ENCODE peak calls at places on chromosomes 6 and 20, in five cellular contexts. N is OCI-LY7, C is stomach, L is PC-3, E is heart right ventricle. H is an unnamed sample.

GRCh38 chr6:53294095-53294494 is 54.7 kb downstream of the ELOVL5 start:
- DNase-seq in L (no peak), C (no peak), E (no peak), N (peak), H (no peak)

GRCh38 chr20:53594068-53595017 is 704 bp upstream of the ZNF217 start:
- DNase-seq in E (peak), L (peak), C (peak), N (peak), H (peak)

GRCh38 chr6:142802124-142802523 is 142.9 kb downstream of the HIVEP2 start:
- DNase-seq in C (no peak), E (no peak), L (peak), N (no peak), H (no peak)

GRCh38 chr6:87473419-87473903 is 687 bp downstream of the SLC35A1 start:
- DNase-seq in L (peak), N (peak), E (peak), C (peak), H (peak)

GRCh38 chr20:36830791-36831691 is 44.9 kb upstream of the TLDC2 start:
- DNase-seq in C (no peak), L (peak), E (peak), N (no peak), H (no peak)

GRCh38 chr6:39892490-39893129 is 41.7 kb downstream of the MOCS1 start:
- DNase-seq in N (peak), E (peak), L (peak), C (peak), H (peak)

GRCh38 chr6:225121-225721 is 67.1 kb upstream of the DUSP22 start:
- DNase-seq in L (peak), E (no peak), C (no peak), N (no peak), H (no peak)

GRCh38 chr6:150599199-150600002 is at the start of gene PLEKHG1:
- DNase-seq in C (peak), L (peak), N (peak), E (peak), H (peak)

GRCh38 chr20:57638173-57638894 is 18.1 kb upstream of the ZBP1 start:
- DNase-seq in C (no peak), N (no peak), L (peak), E (no peak), H (no peak)

GRCh38 chr6:145276746-145277145 is 458.6 kb downstream of the EPM2A start:
- DNase-seq in C (no peak), N (no peak), E (no peak), L (no peak), H (no peak)

GRCh38 chr6:147211831-147212230 is 7.6 kb downstream of the STXBP5 start:
- DNase-seq in E (no peak), C (no peak), N (no peak), L (no peak), H (no peak)

GRCh38 chr6:92538926-92539325 is 880.4 kb downstream of the EPHA7 start:
- DNase-seq in N (no peak), L (no peak), E (no peak), C (no peak), H (no peak)

GRCh38 chr6:110329729-110330436 is 28.3 kb downstream of the METTL24 start:
- DNase-seq in E (no peak), C (no peak), L (peak), N (no peak), H (no peak)

GRCh38 chr6:37538107-37538506 is 38.4 kb upstream of the CCDC167 start:
- DNase-seq in L (peak), E (no peak), N (no peak), C (no peak), H (peak)

GRCh38 chr6:63731946-63732735 is 96.5 kb downstream of the PHF3 start:
- DNase-seq in L (peak), E (no peak), C (no peak), N (no peak), H (no peak)

GRCh38 chr6:45538636-45539035 is 160.9 kb upstream of the SUPT3H start:
- DNase-seq in N (no peak), E (no peak), L (no peak), C (no peak), H (no peak)

GRCh38 chr6:4644962-4645361 is 131.2 kb upstream of the CDYL start:
- DNase-seq in N (no peak), C (no peak), L (no peak), E (no peak), H (no peak)

GRCh38 chr6:165451845-165452244 is 142.4 kb upstream of the C6orf118 start:
- DNase-seq in N (no peak), E (no peak), C (no peak), L (no peak), H (no peak)

GRCh38 chr6:34050691-34051090 is 95.2 kb downstream of the GRM4 start:
- DNase-seq in C (no peak), L (no peak), N (no peak), E (no peak), H (no peak)

GRCh38 chr6:110232456-110232855 is 52.2 kb downstream of the CDC40 start:
- DNase-seq in E (no peak), N (no peak), C (no peak), L (no peak), H (no peak)

GRCh38 chr20:37875776-37876175 is 27.2 kb upstream of the VSTM2L start:
- DNase-seq in E (no peak), C (no peak), N (no peak), L (no peak), H (no peak)

GRCh38 chr20:36447101-36447500 is 94.2 kb upstream of the MYL9 start:
- DNase-seq in L (peak), C (no peak), E (no peak), N (no peak), H (no peak)

GRCh38 chr6:128914051-128914450 is 31.1 kb downstream of the LAMA2 start:
- DNase-seq in C (no peak), E (no peak), L (no peak), N (no peak), H (no peak)

GRCh38 chr6:33630014-33630413 is 8.9 kb downstream of the ITPR3 start:
- DNase-seq in C (peak), E (no peak), N (no peak), L (no peak), H (no peak)

GRCh38 chr6:29760328-29760727 is 37.1 kb downstream of the HLA-F start:
- DNase-seq in N (peak), E (no peak), C (no peak), L (no peak), H (no peak)

GRCh38 chr6:3157151-3157933 is at the start of gene TUBB2A:
- DNase-seq in C (peak), L (peak), E (peak), N (peak), H (peak)

GRCh38 chr6:150752409-150752808 is 113.1 kb upstream of the MTHFD1L start:
- DNase-seq in L (no peak), C (no peak), E (no peak), N (no peak), H (no peak)

GRCh38 chr20:25991756-25992130 is 295.1 kb upstream of the ZNF337 start:
- DNase-seq in L (no peak), C (no peak), E (no peak), N (no peak), H (no peak)

GRCh38 chr6:36305885-36306284 is 30.8 kb downstream of the BNIP5 start:
- DNase-seq in E (no peak), L (no peak), N (no peak), C (no peak), H (no peak)

GRCh38 chr6:26246057-26246456 is 118.9 kb upstream of the BTN3A2 start:
- DNase-seq in L (no peak), N (no peak), C (no peak), E (no peak), H (no peak)

GRCh38 chr6:30903236-30903635 is 4.8 kb upstream of the GTF2H4 start:
- DNase-seq in E (no peak), L (no peak), N (peak), C (no peak), H (no peak)

GRCh38 chr6:30902709-30903108 is 5.3 kb upstream of the GTF2H4 start:
- DNase-seq in N (peak), E (no peak), C (no peak), L (no peak), H (no peak)

GRCh38 chr6:30912746-30913520 is 1.1 kb upstream of the VARS2 start:
- DNase-seq in L (no peak), C (no peak), N (no peak), E (no peak), H (no peak)

GRCh38 chr6:30908700-30909099 is 693 bp downstream of the GTF2H4 start:
- DNase-seq in C (no peak), L (no peak), E (no peak), N (no peak), H (no peak)

GRCh38 chr6:30907758-30908591 is at the start of gene GTF2H4:
- DNase-seq in N (peak), E (peak), L (peak), C (peak), H (peak)
- TF ChIP-seq CTCF in N (no peak), E (no peak), L (no peak), C (no peak), H (no peak)

GRCh38 chr6:101683884-101684283 is 290.4 kb downstream of the GRIK2 start:
- DNase-seq in N (no peak), C (no peak), L (no peak), E (no peak), H (no peak)
- TF ChIP-seq CTCF in N (no peak), C (no peak), L (no peak), E (no peak), H (no peak)

DNA sequence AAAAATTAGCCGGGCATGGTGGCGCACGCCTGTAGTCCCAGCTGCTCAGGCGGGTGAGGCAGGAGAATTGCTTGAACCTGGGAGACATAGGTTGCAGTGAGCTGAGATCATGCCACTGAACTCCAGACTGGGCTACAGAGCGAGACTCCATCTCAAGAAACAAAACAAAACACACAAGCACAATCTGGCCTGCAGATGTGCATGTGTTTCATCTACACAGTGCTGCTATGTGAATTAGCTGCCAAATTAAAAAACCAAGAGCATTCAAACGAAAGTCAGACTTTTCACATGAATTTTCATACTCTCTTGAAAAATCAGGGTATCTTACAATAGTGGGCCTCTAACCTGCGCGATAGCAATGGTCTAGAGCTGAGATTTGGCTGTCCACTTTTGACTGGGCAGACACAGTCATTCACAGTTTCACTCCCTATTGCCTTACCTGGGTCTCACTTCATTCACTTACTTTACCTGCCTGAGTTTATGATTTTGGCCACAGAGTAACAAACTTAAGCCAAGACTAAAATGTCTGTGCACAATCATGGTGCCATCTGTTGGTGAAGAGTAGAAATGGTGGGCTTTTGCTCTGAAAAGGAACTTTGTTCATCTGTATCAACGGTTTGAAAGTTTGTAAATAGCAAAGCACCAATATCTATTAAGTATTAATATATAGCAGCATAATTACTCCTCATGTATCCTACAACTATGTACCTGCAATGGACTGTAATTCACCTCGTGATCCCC is 138.4 kb upstream of the UST start:
- DNase-seq in N (peak), L (peak), E (no peak), C (no peak), H (no peak)
- TF ChIP-seq CTCF in N (peak), L (peak), E (peak), C (no peak), H (peak)

GRCh38 chr6:154274175-154274574 is 82.4 kb downstream of the IPCEF1 start:
- DNase-seq in N (no peak), E (no peak), L (no peak), C (no peak), H (no peak)

GRCh38 chr6:154277578-154278128 is 79.0 kb downstream of the IPCEF1 start:
- DNase-seq in C (no peak), L (no peak), N (no peak), E (no peak), H (no peak)

DNA sequence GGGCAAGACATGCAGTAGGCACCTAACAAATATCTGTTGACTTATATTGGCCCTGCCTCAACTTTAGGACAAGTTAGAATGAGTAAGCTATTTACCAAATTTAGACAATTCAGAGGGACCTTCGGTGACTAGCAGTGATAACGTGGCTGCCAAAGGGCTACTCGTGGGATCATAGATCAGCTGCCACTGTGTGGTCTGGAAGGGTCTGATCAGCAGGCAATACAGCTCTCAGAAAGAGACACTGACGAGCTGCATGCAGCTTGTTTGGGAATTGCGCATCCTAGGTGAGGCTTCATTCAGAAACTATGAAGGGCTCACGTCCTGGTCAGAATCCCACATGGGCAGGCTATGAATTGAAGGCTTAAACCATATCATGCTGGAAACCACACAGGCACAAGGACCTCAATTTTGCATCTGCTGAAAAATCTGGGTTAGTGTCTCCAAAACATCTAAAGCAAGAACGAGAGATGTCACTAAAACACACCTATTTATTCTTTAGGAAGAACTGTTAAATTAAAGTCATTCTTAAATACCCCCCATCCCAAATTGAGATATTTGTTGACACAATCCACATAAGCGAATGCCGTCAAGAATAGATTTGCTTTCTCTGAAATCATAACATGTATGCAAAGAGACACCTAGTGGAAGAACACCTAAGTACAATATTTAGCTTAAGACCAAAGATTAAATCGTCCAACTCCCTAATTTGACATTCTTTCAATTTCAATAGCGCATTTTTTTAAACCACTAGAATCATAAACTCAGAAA is 79.6 kb downstream of the IPCEF1 start:
- DNase-seq in N (peak), C (no peak), L (peak), E (no peak), H (peak)
- TF ChIP-seq CTCF in N (peak), C (peak), L (peak), E (peak), H (peak)

GRCh38 chr6:164106345-164106769 is 691.8 kb downstream of the QKI start:
- DNase-seq in E (peak), N (peak), C (no peak), L (peak), H (peak)
- TF ChIP-seq CTCF in E (peak), N (peak), C (no peak), L (peak), H (peak)

GRCh38 chr6:161561938-161562337 is 288.1 kb upstream of the AGPAT4 start:
- DNase-seq in N (no peak), E (no peak), C (no peak), L (no peak), H (no peak)

GRCh38 chr6:161554883-161555282 is 281.0 kb upstream of the AGPAT4 start:
- DNase-seq in E (no peak), N (no peak), C (no peak), L (no peak), H (no peak)

DNA sequence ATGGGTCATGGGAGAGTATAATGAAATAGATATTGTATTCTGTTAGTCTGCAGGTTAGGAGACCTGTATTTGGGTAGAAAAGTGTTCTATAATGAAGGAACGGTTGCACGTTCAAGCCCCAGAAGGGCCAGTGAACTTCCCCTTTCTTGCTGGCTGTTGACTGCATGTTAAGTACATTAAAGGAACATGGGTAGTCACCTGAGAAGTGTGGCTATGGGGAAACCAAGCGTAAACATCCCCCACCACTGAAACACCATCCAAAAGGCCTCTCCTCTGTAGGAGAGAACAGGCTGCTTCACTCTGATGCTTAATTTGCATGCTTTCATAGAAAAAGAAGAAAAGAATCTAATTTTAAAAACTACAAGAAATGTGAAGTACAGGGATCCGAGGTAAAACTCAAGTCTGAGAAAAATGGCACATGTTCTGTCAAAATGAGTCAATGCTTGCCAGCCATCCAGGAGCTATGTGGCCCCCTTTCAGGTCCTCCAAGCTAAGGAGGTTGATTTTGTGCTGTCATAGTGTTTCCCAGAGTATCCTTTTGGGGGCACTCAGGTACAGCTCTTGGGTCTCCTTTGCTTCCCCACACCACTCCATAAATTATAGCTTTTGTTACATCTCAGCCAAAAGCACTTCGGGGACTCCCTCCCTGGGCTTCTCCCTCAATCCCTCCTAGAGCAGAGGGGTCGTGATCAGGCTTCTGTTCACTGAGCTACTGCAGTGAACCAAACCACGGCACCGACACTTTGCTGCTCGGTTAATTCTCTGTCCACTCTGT is 283.7 kb upstream of the AGPAT4 start:
- DNase-seq in L (no peak), C (no peak), N (peak), E (no peak), H (no peak)
- TF ChIP-seq CTCF in L (no peak), C (no peak), N (no peak), E (no peak), H (no peak)

H was measured in GM13977.